ENCODE peak calls at places on chromosomes 11 and 22, in nine cellular contexts. P is GM19239, F is H54, V is GF-D8, X is substantia nigra, J is LoVo, C is T-helper 2 cell, I is caudate nucleus, L is Kasumi-1. D is an unnamed sample.

GRCh38 chr22:50545522-50546325 is at the start of gene KLHDC7B:
- DNase-seq in P (no peak), F (no peak), V (peak; percentile 43), X (no peak), J (no peak), C (no peak), I (no peak), L (no peak), D (peak; percentile 18)

GRCh38 chr11:1149545-1149944 is 8.2 kb upstream of the MUC5AC start:
- DNase-seq in P (no peak), F (no peak), V (no peak), X (no peak), J (no peak), C (no peak), I (no peak), L (no peak), D (no peak)

GRCh38 chr11:64267207-64267945 is 16.0 kb downstream of the PLCB3 start:
- DNase-seq in P (no peak), F (no peak), V (no peak), X (no peak), J (no peak), C (no peak), I (no peak), L (no peak), D (no peak)

GRCh38 chr11:124643605-124644425 is 21.2 kb downstream of the TBRG1 start:
- DNase-seq in P (no peak), F (peak; percentile 7), V (peak; percentile 97), X (no peak), J (no peak), C (no peak), I (no peak), L (peak; percentile 10), D (peak; percentile 90)

GRCh38 chr11:45643585-45643984 is 21.8 kb downstream of the CHST1 start:
- DNase-seq in P (no peak), F (no peak), V (no peak), X (no peak), J (no peak), C (no peak), I (no peak), L (no peak), D (no peak)

GRCh38 chr11:128867277-128867676 is at the start of gene KCNJ1:
- DNase-seq in P (no peak), F (no peak), V (no peak), X (no peak), J (no peak), C (no peak), I (no peak), L (no peak), D (no peak)

GRCh38 chr11:96607890-96608558 is 218.2 kb downstream of the JRKL start:
- DNase-seq in P (no peak), F (no peak), V (no peak), X (no peak), J (no peak), C (no peak), I (no peak), L (peak; percentile 71), D (peak; percentile 56)

GRCh38 chr22:39362932-39363331 is 13.1 kb downstream of the SYNGR1 start:
- DNase-seq in P (no peak), F (no peak), V (no peak), X (no peak), J (no peak), C (no peak), I (no peak), L (no peak), D (no peak)

GRCh38 chr22:19177164-19178064 is 1.1 kb downstream of the SLC25A1 start:
- DNase-seq in P (no peak), F (no peak), V (no peak), X (no peak), J (no peak), C (no peak), I (no peak), L (no peak), D (no peak)

D was measured in NCI-H226.